ENCODE peak calls at places on chromosomes 1 and 21, in seven cellular contexts. One of them, this sample, is unnamed.
A peak's percentile ranks its signal among the peaks of the same experiment; 100 is the strongest.

GRCh38 chr1:53373246-53373645 is 45.4 kb upstream of the LRP8 start:
- DNase-seq in mesenchymal stem cell: no peak
- DNase-seq in H9: peak; percentile 3
- DNase-seq in neuronal stem cell: no peak
- DNase-seq in mesendoderm: no peak
- DNase-seq in H1: no peak
- DNase-seq in trophoblast cell: no peak
- DNase-seq in this sample: no peak

GRCh38 chr1:16073490-16074104 is at the start of gene FAM131C:
- DNase-seq in mesenchymal stem cell: no peak
- DNase-seq in H9: peak; percentile 49
- DNase-seq in neuronal stem cell: no peak
- DNase-seq in mesendoderm: no peak
- DNase-seq in H1: no peak
- DNase-seq in trophoblast cell: no peak
- DNase-seq in this sample: no peak

GRCh38 chr1:27292111-27292510 is 29.9 kb upstream of the TMEM222 start:
- DNase-seq in mesenchymal stem cell: peak; percentile 22
- DNase-seq in H9: no peak
- DNase-seq in neuronal stem cell: no peak
- DNase-seq in mesendoderm: no peak
- DNase-seq in H1: no peak
- DNase-seq in trophoblast cell: no peak
- DNase-seq in this sample: peak; percentile 49

GRCh38 chr1:2925923-2926322 is 95.3 kb upstream of the ACTRT2 start:
- DNase-seq in mesenchymal stem cell: no peak
- DNase-seq in H9: no peak
- DNase-seq in neuronal stem cell: no peak
- DNase-seq in mesendoderm: no peak
- DNase-seq in H1: no peak
- DNase-seq in trophoblast cell: no peak
- DNase-seq in this sample: no peak

GRCh38 chr21:31677047-31677446 is 17.6 kb downstream of the SOD1 start:
- DNase-seq in mesenchymal stem cell: no peak
- DNase-seq in H9: no peak
- DNase-seq in neuronal stem cell: no peak
- DNase-seq in mesendoderm: no peak
- DNase-seq in H1: no peak
- DNase-seq in trophoblast cell: no peak
- DNase-seq in this sample: no peak

GRCh38 chr1:6962390-6962955 is 177.2 kb downstream of the CAMTA1 start:
- DNase-seq in mesenchymal stem cell: no peak
- DNase-seq in H9: no peak
- DNase-seq in neuronal stem cell: no peak
- DNase-seq in mesendoderm: peak; percentile 100
- DNase-seq in H1: no peak
- DNase-seq in trophoblast cell: no peak
- DNase-seq in this sample: no peak

GRCh38 chr21:46018615-46019014 is 37.0 kb downstream of the COL6A1 start:
- DNase-seq in mesenchymal stem cell: no peak
- DNase-seq in H9: no peak
- DNase-seq in neuronal stem cell: no peak
- DNase-seq in mesendoderm: no peak
- DNase-seq in H1: no peak
- DNase-seq in trophoblast cell: no peak
- DNase-seq in this sample: no peak

GRCh38 chr21:34534522-34534921 is 22.5 kb upstream of the KCNE1 start:
- DNase-seq in mesenchymal stem cell: no peak
- DNase-seq in H9: no peak
- DNase-seq in neuronal stem cell: no peak
- DNase-seq in mesendoderm: no peak
- DNase-seq in H1: no peak
- DNase-seq in trophoblast cell: no peak
- DNase-seq in this sample: no peak

GRCh38 chr1:151639466-151639865 is 27.6 kb downstream of the SNX27 start:
- DNase-seq in mesenchymal stem cell: peak; percentile 89
- DNase-seq in H9: no peak
- DNase-seq in neuronal stem cell: no peak
- DNase-seq in mesendoderm: peak; percentile 84
- DNase-seq in H1: no peak
- DNase-seq in trophoblast cell: no peak
- DNase-seq in this sample: peak; percentile 50

DNA sequence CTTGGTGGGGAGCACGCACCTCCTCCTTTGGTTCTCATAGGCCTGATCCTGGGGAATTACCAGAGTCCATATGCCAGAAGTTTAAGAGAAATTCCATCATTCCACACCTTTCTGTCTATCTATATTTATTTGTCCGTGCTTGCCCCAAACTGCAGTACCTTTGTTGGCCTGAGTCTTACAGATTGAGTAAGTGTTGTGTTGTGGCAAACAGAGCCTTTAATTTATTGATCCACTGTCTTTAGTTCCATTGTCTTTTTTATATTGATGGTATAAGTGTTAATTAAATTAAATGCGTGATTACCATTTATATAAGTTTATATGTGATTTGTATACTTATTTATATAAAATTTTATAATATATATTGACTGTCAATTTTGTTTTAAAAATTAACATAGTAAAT is 4.9 kb downstream of the SH3BGR start:
- DNase-seq in mesenchymal stem cell: peak; percentile 2
- DNase-seq in H9: no peak
- DNase-seq in neuronal stem cell: no peak
- DNase-seq in mesendoderm: no peak
- DNase-seq in H1: no peak
- DNase-seq in trophoblast cell: no peak
- DNase-seq in this sample: no peak
- H3K79me1 ChIP-seq in mesenchymal stem cell: peaks cover 1% of the 10 kb centered on the region
- H3K79me1 ChIP-seq in H9: no peaks in the 10 kb centered on the region
- H3K79me1 ChIP-seq in neuronal stem cell: no peaks in the 10 kb centered on the region
- H3K79me1 ChIP-seq in mesendoderm: no peaks in the 10 kb centered on the region
- H3K79me1 ChIP-seq in H1: no peaks in the 10 kb centered on the region
- H3K79me1 ChIP-seq in trophoblast cell: no peaks in the 10 kb centered on the region
- H3K79me1 ChIP-seq in this sample: no peaks in the 10 kb centered on the region

GRCh38 chr1:41502912-41503311 is 18.4 kb upstream of the EDN2 start:
- DNase-seq in mesenchymal stem cell: no peak
- DNase-seq in H9: no peak
- DNase-seq in neuronal stem cell: no peak
- DNase-seq in mesendoderm: no peak
- DNase-seq in H1: no peak
- DNase-seq in trophoblast cell: no peak
- DNase-seq in this sample: no peak

GRCh38 chr1:41500781-41501518 is 16.5 kb upstream of the EDN2 start:
- DNase-seq in mesenchymal stem cell: no peak
- DNase-seq in H9: no peak
- DNase-seq in neuronal stem cell: no peak
- DNase-seq in mesendoderm: peak; percentile 98
- DNase-seq in H1: no peak
- DNase-seq in trophoblast cell: peak; percentile 59
- DNase-seq in this sample: no peak

GRCh38 chr1:41501581-41501980 is 17.1 kb upstream of the EDN2 start:
- DNase-seq in mesenchymal stem cell: no peak
- DNase-seq in H9: no peak
- DNase-seq in neuronal stem cell: no peak
- DNase-seq in mesendoderm: no peak
- DNase-seq in H1: no peak
- DNase-seq in trophoblast cell: no peak
- DNase-seq in this sample: no peak

GRCh38 chr1:41504126-41505035 is 19.9 kb upstream of the EDN2 start:
- DNase-seq in mesenchymal stem cell: peak; percentile 58
- DNase-seq in H9: no peak
- DNase-seq in neuronal stem cell: no peak
- DNase-seq in mesendoderm: no peak
- DNase-seq in H1: no peak
- DNase-seq in trophoblast cell: peak; percentile 77
- DNase-seq in this sample: peak; percentile 68

DNA sequence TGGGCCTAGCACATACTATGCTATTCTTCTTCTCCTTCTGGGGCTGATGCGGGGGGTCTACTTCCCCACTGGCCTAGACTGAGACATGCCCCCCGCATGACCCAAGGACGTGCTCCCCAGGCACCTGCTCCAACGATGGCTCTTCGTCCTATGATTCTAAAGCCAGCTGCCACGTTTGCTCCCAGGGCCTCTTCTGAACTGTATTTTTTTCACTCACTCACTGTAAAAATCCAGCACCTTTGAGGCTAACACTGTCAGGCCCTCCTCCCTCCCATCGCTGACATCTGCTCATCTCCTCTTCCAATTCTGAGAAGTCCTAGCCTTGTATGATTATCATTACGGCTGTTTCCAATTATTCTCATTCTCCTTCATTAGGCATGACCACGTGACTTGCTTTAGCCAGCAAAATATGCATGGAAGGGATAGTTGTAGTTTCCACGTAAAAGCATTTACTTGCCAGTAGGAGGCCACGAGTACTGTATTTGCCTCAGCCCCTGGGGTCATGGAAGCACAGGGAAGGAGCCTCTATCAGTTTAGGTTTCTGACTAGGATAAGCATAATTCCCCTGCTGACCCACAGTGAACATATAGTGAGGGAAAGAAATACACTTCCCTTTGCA is 19.1 kb upstream of the EDN2 start:
- DNase-seq in mesenchymal stem cell: no peak
- DNase-seq in H9: no peak
- DNase-seq in neuronal stem cell: no peak
- DNase-seq in mesendoderm: peak; percentile 65
- DNase-seq in H1: no peak
- DNase-seq in trophoblast cell: no peak
- DNase-seq in this sample: no peak
- H3K79me1 ChIP-seq in mesenchymal stem cell: no peaks in the 10 kb centered on the region
- H3K79me1 ChIP-seq in H9: no peaks in the 10 kb centered on the region
- H3K79me1 ChIP-seq in neuronal stem cell: peaks cover 2% of the 10 kb centered on the region
- H3K79me1 ChIP-seq in mesendoderm: no peaks in the 10 kb centered on the region
- H3K79me1 ChIP-seq in H1: no peaks in the 10 kb centered on the region
- H3K79me1 ChIP-seq in trophoblast cell: peaks cover 2% of the 10 kb centered on the region
- H3K79me1 ChIP-seq in this sample: no peaks in the 10 kb centered on the region

GRCh38 chr21:36205962-36206361 is 49.3 kb downstream of the DOP1B start:
- DNase-seq in mesenchymal stem cell: no peak
- DNase-seq in H9: no peak
- DNase-seq in neuronal stem cell: no peak
- DNase-seq in mesendoderm: no peak
- DNase-seq in H1: no peak
- DNase-seq in trophoblast cell: no peak
- DNase-seq in this sample: peak; percentile 66

GRCh38 chr21:36202721-36203602 is 46.3 kb downstream of the DOP1B start:
- DNase-seq in mesenchymal stem cell: peak; percentile 33
- DNase-seq in H9: no peak
- DNase-seq in neuronal stem cell: no peak
- DNase-seq in mesendoderm: no peak
- DNase-seq in H1: no peak
- DNase-seq in trophoblast cell: peak; percentile 69
- DNase-seq in this sample: peak; percentile 47

GRCh38 chr21:36200089-36200561 is 43.5 kb downstream of the DOP1B start:
- DNase-seq in mesenchymal stem cell: no peak
- DNase-seq in H9: no peak
- DNase-seq in neuronal stem cell: no peak
- DNase-seq in mesendoderm: no peak
- DNase-seq in H1: no peak
- DNase-seq in trophoblast cell: no peak
- DNase-seq in this sample: no peak

GRCh38 chr21:36204980-36205379 is 48.4 kb downstream of the DOP1B start:
- DNase-seq in mesenchymal stem cell: no peak
- DNase-seq in H9: no peak
- DNase-seq in neuronal stem cell: no peak
- DNase-seq in mesendoderm: no peak
- DNase-seq in H1: no peak
- DNase-seq in trophoblast cell: no peak
- DNase-seq in this sample: no peak

GRCh38 chr21:36203603-36203889 is 46.9 kb downstream of the DOP1B start:
- DNase-seq in mesenchymal stem cell: peak; percentile 74
- DNase-seq in H9: no peak
- DNase-seq in neuronal stem cell: no peak
- DNase-seq in mesendoderm: peak; percentile 56
- DNase-seq in H1: no peak
- DNase-seq in trophoblast cell: peak; percentile 50
- DNase-seq in this sample: peak; percentile 92
- H3K79me1 ChIP-seq in mesenchymal stem cell: peaks cover 7% of the 10 kb centered on the region
- H3K79me1 ChIP-seq in H9: no peaks in the 10 kb centered on the region
- H3K79me1 ChIP-seq in neuronal stem cell: no peaks in the 10 kb centered on the region
- H3K79me1 ChIP-seq in mesendoderm: no peaks in the 10 kb centered on the region
- H3K79me1 ChIP-seq in H1: no peaks in the 10 kb centered on the region
- H3K79me1 ChIP-seq in trophoblast cell: peaks cover 22% of the 10 kb centered on the region
- H3K79me1 ChIP-seq in this sample: peaks cover 44% of the 10 kb centered on the region

GRCh38 chr1:154465621-154466020 is 36.4 kb upstream of the TDRD10 start:
- DNase-seq in mesenchymal stem cell: no peak
- DNase-seq in H9: no peak
- DNase-seq in neuronal stem cell: no peak
- DNase-seq in mesendoderm: no peak
- DNase-seq in H1: no peak
- DNase-seq in trophoblast cell: no peak
- DNase-seq in this sample: no peak
- H3K79me1 ChIP-seq in mesenchymal stem cell: no peaks in the 10 kb centered on the region
- H3K79me1 ChIP-seq in H9: no peaks in the 10 kb centered on the region
- H3K79me1 ChIP-seq in neuronal stem cell: no peaks in the 10 kb centered on the region
- H3K79me1 ChIP-seq in mesendoderm: no peaks in the 10 kb centered on the region
- H3K79me1 ChIP-seq in H1: no peaks in the 10 kb centered on the region
- H3K79me1 ChIP-seq in trophoblast cell: peaks cover 2% of the 10 kb centered on the region
- H3K79me1 ChIP-seq in this sample: no peaks in the 10 kb centered on the region